ENCODE peak calls at places on chromosome 5, in eight cellular contexts. E is CD4-positive, alpha-beta T cell; S is OCI-LY7; W is colonic mucosa; Y is cardiac fibroblast; Q is kidney; G is suprapubic skin; Z is Peyer's patch. X is an unnamed sample.

GRCh38 chr5:142017832-142018427 is 5.1 kb upstream of the GNPDA1 start:
- DNase-seq in E (no peak), S (peak; percentile 33), W (no peak), Y (no peak), Q (no peak), G (no peak), Z (no peak), X (no peak)

GRCh38 chr5:109252731-109253130 is 157.0 kb downstream of the PJA2 start:
- DNase-seq in E (no peak), S (no peak), W (no peak), Y (no peak), Q (no peak), G (no peak), Z (no peak), X (no peak)

GRCh38 chr5:170503970-170504525 is at the start of gene KCNIP1:
- DNase-seq in E (no peak), S (no peak), W (no peak), Y (no peak), Q (no peak), G (no peak), Z (no peak), X (no peak)

GRCh38 chr5:55533806-55534435 is 843 bp downstream of the PLPP1 start:
- DNase-seq in E (no peak), S (peak; percentile 41), W (peak; percentile 57), Y (peak; percentile 42), Q (no peak), G (peak; percentile 63), Z (no peak), X (peak; percentile 56)

GRCh38 chr5:133977858-133978257 is 9.4 kb upstream of the C5orf15 start:
- DNase-seq in E (no peak), S (no peak), W (no peak), Y (peak; percentile 78), Q (no peak), G (no peak), Z (no peak), X (no peak)

GRCh38 chr5:85334-85995 is 6.5 kb upstream of the PLEKHG4B start:
- DNase-seq in E (no peak), S (no peak), W (no peak), Y (no peak), Q (no peak), G (no peak), Z (no peak), X (no peak)

GRCh38 chr5:1565737-1566734 is 42.3 kb upstream of the LPCAT1 start:
- DNase-seq in E (no peak), S (no peak), W (no peak), Y (no peak), Q (no peak), G (no peak), Z (no peak), X (peak; percentile 14)

GRCh38 chr5:86523718-86524117 is 94.0 kb upstream of the COX7C start:
- DNase-seq in E (no peak), S (no peak), W (no peak), Y (no peak), Q (no peak), G (no peak), Z (no peak), X (no peak)

GRCh38 chr5:179139111-179139935 is 79.2 kb downstream of the ZNF354C start:
- DNase-seq in E (no peak), S (no peak), W (no peak), Y (no peak), Q (peak; percentile 69), G (no peak), Z (no peak), X (no peak)

GRCh38 chr5:42612997-42613396 is 143.6 kb upstream of the CCDC152 start:
- DNase-seq in E (no peak), S (no peak), W (no peak), Y (peak; percentile 85), Q (no peak), G (no peak), Z (no peak), X (no peak)

GRCh38 chr5:143796110-143796509 is 15.9 kb upstream of the HMHB1 start:
- DNase-seq in E (no peak), S (no peak), W (no peak), Y (peak; percentile 47), Q (no peak), G (no peak), Z (no peak), X (no peak)

GRCh38 chr5:31382051-31382878 is 149.6 kb downstream of the DROSHA start:
- DNase-seq in E (no peak), S (no peak), W (no peak), Y (no peak), Q (no peak), G (no peak), Z (no peak), X (peak; percentile 29)

GRCh38 chr5:115033861-115034260 is 135.8 kb downstream of the TRIM36 start:
- DNase-seq in E (no peak), S (no peak), W (no peak), Y (no peak), Q (no peak), G (no peak), Z (no peak), X (no peak)

GRCh38 chr5:65326912-65327311 is 154.8 kb downstream of the ADAMTS6 start:
- DNase-seq in E (no peak), S (no peak), W (no peak), Y (peak; percentile 59), Q (no peak), G (no peak), Z (no peak), X (no peak)

GRCh38 chr5:138878437-138879235 is 3.5 kb upstream of the LRRTM2 start:
- DNase-seq in E (no peak), S (no peak), W (no peak), Y (no peak), Q (no peak), G (no peak), Z (no peak), X (no peak)

GRCh38 chr5:1930501-1930879 is 47.8 kb upstream of the IRX4 start:
- DNase-seq in E (no peak), S (no peak), W (no peak), Y (no peak), Q (peak; percentile 75), G (peak; percentile 55), Z (no peak), X (no peak)

GRCh38 chr5:143045062-143045461 is 274.9 kb downstream of the ARHGAP26 start:
- DNase-seq in E (no peak), S (no peak), W (no peak), Y (no peak), Q (peak; percentile 74), G (no peak), Z (no peak), X (no peak)

GRCh38 chr5:14179446-14179845 is 36.3 kb downstream of the TRIO start:
- DNase-seq in E (no peak), S (no peak), W (no peak), Y (no peak), Q (no peak), G (no peak), Z (no peak), X (no peak)

GRCh38 chr5:14178091-14178490 is 34.9 kb downstream of the TRIO start:
- DNase-seq in E (no peak), S (no peak), W (no peak), Y (no peak), Q (no peak), G (no peak), Z (no peak), X (no peak)

GRCh38 chr5:14178671-14179211 is 35.6 kb downstream of the TRIO start:
- DNase-seq in E (no peak), S (no peak), W (no peak), Y (peak; percentile 93), Q (no peak), G (no peak), Z (no peak), X (no peak)

GRCh38 chr5:14176888-14177287 is 33.7 kb downstream of the TRIO start:
- DNase-seq in E (no peak), S (no peak), W (no peak), Y (no peak), Q (no peak), G (no peak), Z (no peak), X (no peak)

GRCh38 chr5:14177651-14178050 is 34.5 kb downstream of the TRIO start:
- DNase-seq in E (no peak), S (no peak), W (no peak), Y (no peak), Q (no peak), G (no peak), Z (no peak), X (no peak)
- TF ChIP-seq CTCF in E (no peak), S (no peak), W (no peak), Y (no peak), Q (no peak), G (no peak), Z (no peak), X (no peak)

DNA sequence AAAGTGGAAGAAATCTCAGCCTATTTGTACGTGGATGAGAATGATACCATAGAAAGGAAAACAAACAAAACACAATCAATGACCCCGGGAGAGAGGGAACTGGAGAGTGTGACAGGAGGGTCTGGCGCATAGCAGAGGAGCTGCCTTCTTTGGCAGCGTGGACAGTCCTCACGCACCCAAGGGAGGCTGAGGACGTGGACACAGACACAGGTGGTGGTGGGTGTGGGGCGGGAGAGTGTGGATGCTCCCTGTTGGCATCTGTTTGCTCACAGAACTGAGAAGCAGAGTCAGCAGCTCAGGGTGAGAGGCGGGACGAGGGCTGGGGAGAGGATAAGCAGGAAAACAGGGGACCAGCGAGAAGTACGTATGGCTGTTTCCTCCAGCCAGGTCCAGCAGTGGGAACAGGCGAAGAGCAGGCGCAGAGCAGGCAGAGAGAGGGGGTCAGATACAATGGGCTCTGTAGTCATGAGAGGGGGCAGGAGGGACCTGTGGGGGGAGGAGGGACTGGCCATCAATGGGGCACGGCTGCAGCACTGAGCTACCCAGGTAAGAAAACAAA is 10.0 kb downstream of the CMBL start:
- DNase-seq in E (no peak), S (no peak), W (no peak), Y (no peak), Q (no peak), G (no peak), Z (no peak), X (no peak)
- TF ChIP-seq CTCF in E (no peak), S (no peak), W (no peak), Y (no peak), Q (no peak), G (no peak), Z (no peak), X (no peak)

DNA sequence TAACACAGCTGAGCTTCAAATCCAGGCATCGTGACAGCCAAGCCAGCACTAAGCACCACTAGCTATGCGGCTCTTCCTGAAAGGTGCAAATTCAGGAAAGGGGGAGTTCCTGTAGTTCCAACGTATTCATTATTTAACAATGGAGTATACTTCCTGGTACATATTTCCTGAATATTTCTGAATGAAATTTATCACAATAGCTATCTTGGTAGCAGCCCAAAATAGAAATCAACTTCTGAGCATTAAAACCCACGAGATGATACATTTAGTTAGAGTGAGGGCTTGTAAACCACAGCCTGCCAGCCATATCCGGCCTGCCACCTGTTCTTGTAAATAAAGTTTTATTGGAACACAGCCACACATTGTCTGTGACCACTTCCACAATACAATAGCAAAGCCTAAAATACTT is 109.7 kb upstream of the RETREG1 start:
- DNase-seq in E (no peak), S (peak; percentile 21), W (peak; percentile 60), Y (peak; percentile 61), Q (no peak), G (no peak), Z (no peak), X (no peak)
- TF ChIP-seq CTCF in E (no peak), S (no peak), W (no peak), Y (no peak), Q (no peak), G (no peak), Z (no peak), X (no peak)

DNA sequence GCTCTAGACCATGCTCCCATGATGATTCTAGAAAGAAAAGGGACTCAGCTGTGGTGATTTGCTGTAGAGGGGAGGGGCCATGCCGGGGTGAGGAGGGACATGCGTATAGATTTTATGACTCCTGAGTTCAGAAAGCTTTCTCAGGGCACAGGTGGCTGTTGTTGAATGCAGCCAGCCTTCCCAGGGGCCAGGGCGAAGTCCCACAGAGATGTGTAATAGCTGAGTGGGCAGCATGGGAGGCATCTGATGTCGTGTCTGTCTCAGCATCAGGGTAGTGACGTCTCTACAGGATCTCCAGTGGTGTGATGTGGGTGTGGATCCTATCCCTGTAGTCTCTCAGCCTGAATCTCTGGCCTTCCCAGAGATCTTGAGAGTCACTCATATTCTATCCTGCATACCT is 7.8 kb upstream of the BOD1 start:
- DNase-seq in E (no peak), S (no peak), W (no peak), Y (no peak), Q (peak; percentile 35), G (no peak), Z (no peak), X (no peak)
- TF ChIP-seq CTCF in E (no peak), S (no peak), W (no peak), Y (no peak), Q (no peak), G (no peak), Z (no peak), X (no peak)

X was measured in GM10248.